ENCODE peak calls at places on chromosome 7, in six cellular contexts. C is hepatic stellate cell, H is stromal cell of bone marrow, J is dorsolateral prefrontal cortex, R is aorta, Z is NCI-H510A treated with DMSO at 0.1 percent for 48 hours. V is an unnamed sample.

GRCh38 chr7:77205706-77206105 is 6.1 kb upstream of the FGL2 start:
- DNase-seq in Z (no peak), C (no peak), J (no peak), R (no peak), H (no peak), V (no peak)

GRCh38 chr7:44062903-44063295 is 2.5 kb downstream of the PGAM2 start:
- DNase-seq in Z (no peak), H (no peak), R (peak; percentile 28), C (no peak), J (peak; percentile 2), V (no peak)

GRCh38 chr7:138590154-138590553 is 111.0 kb downstream of the SVOPL start:
- DNase-seq in H (no peak), J (no peak), C (no peak), Z (no peak), R (no peak), V (no peak)

GRCh38 chr7:2934211-2934731 is 90.2 kb upstream of the GNA12 start:
- DNase-seq in H (peak; percentile 48), C (no peak), Z (no peak), J (peak; percentile 22), R (peak; percentile 62), V (no peak)

GRCh38 chr7:46315891-46316290 is 394.8 kb upstream of the IGFBP3 start:
- DNase-seq in J (no peak), R (no peak), Z (no peak), H (no peak), C (no peak), V (no peak)

GRCh38 chr7:115260381-115260780 is 338.5 kb downstream of the MDFIC start:
- DNase-seq in Z (no peak), C (no peak), R (no peak), H (no peak), J (no peak), V (no peak)

GRCh38 chr7:28847176-28847575 is 111.0 kb downstream of the TRIL start:
- DNase-seq in C (no peak), Z (no peak), R (no peak), J (no peak), H (no peak), V (no peak)

GRCh38 chr7:33043875-33044718 is 18.5 kb downstream of the NT5C3A start:
- DNase-seq in J (no peak), R (no peak), Z (peak; percentile 20), H (no peak), C (no peak), V (no peak)

GRCh38 chr7:593324-594115 is 73.9 kb upstream of the PDGFA start:
- DNase-seq in C (peak; percentile 61), J (peak; percentile 66), Z (no peak), R (no peak), H (no peak), V (no peak)

GRCh38 chr7:132436121-132436520 is 140.1 kb downstream of the PLXNA4 start:
- DNase-seq in Z (peak; percentile 42), J (no peak), C (no peak), H (no peak), R (no peak), V (no peak)

GRCh38 chr7:129959480-129960332 is 6.9 kb upstream of the UBE2H start:
- DNase-seq in H (no peak), C (no peak), Z (no peak), R (peak; percentile 40), J (no peak), V (no peak)

GRCh38 chr7:117088623-117089199 is 135.4 kb downstream of the ST7 start:
- DNase-seq in J (no peak), R (no peak), Z (peak; percentile 9), H (no peak), C (no peak), V (no peak)

GRCh38 chr7:135285547-135285946 is 51.9 kb downstream of the STRA8 start:
- DNase-seq in H (no peak), C (no peak), J (no peak), R (no peak), Z (no peak), V (no peak)

GRCh38 chr7:144842377-144842851 is 6.6 kb upstream of the TPK1 start:
- DNase-seq in C (no peak), J (no peak), Z (no peak), R (no peak), H (no peak), V (peak; percentile 79)

GRCh38 chr7:18896343-18896975 is 221.0 kb downstream of the TWIST1 start:
- DNase-seq in J (no peak), R (no peak), Z (no peak), H (no peak), C (no peak), V (no peak)

GRCh38 chr7:11461999-11462398 is 370.0 kb downstream of the THSD7A start:
- DNase-seq in J (no peak), H (no peak), Z (no peak), C (no peak), R (no peak), V (no peak)

GRCh38 chr7:90191648-90192047 is 19.9 kb upstream of the STEAP2 start:
- DNase-seq in R (no peak), Z (no peak), H (no peak), C (no peak), J (no peak), V (no peak)

V was measured in lung.